ENCODE peak calls at places on chromosome 7, in nine cellular contexts. Y, Q, M, R, W, D, Z, B and O are unnamed samples.

GRCh38 chr7:6228865-6229264 is 43.6 kb downstream of the CYTH3 start:
- DNase-seq in Y (no peak), Q (no peak), M (no peak), R (no peak), W (no peak), D (no peak), Z (no peak), B (no peak), O (no peak)

GRCh38 chr7:87312215-87312865 is 33.1 kb upstream of the CROT start:
- DNase-seq in Y (peak), Q (peak), M (peak), R (peak), W (peak), D (peak), Z (peak), B (peak), O (peak)

GRCh38 chr7:82275342-82275741 is 168.2 kb downstream of the CACNA2D1 start:
- DNase-seq in Y (no peak), Q (no peak), M (no peak), R (peak), W (no peak), D (no peak), Z (no peak), B (no peak), O (no peak)

GRCh38 chr7:157613575-157614322 is 276.9 kb downstream of the DNAJB6 start:
- DNase-seq in Y (no peak), Q (no peak), M (no peak), R (no peak), W (no peak), D (no peak), Z (no peak), B (no peak), O (no peak)

GRCh38 chr7:140923358-140924006 is 1.2 kb downstream of the BRAF start:
- DNase-seq in Y (peak), Q (peak), M (no peak), R (peak), W (peak), D (peak), Z (no peak), B (no peak), O (peak)

GRCh38 chr7:149809215-149809614 is 29.0 kb upstream of the ZNF862 start:
- DNase-seq in Y (no peak), Q (no peak), M (no peak), R (no peak), W (no peak), D (no peak), Z (no peak), B (no peak), O (no peak)

GRCh38 chr7:122746948-122747347 is 44.2 kb upstream of the RNF148 start:
- DNase-seq in Y (no peak), Q (no peak), M (no peak), R (no peak), W (no peak), D (no peak), Z (no peak), B (no peak), O (no peak)

GRCh38 chr7:2417981-2418481 is 14.6 kb downstream of the CHST12 start:
- DNase-seq in Y (no peak), Q (no peak), M (no peak), R (no peak), W (peak), D (no peak), Z (no peak), B (peak), O (no peak)

GRCh38 chr7:103856929-103857328 is 132.5 kb downstream of the RELN start:
- DNase-seq in Y (no peak), Q (no peak), M (no peak), R (no peak), W (no peak), D (no peak), Z (no peak), B (no peak), O (no peak)

GRCh38 chr7:111312966-111313365 is 222.0 kb downstream of the LRRN3 start:
- DNase-seq in Y (no peak), Q (no peak), M (no peak), R (no peak), W (peak), D (no peak), Z (no peak), B (no peak), O (no peak)

GRCh38 chr7:157008-157310 is 35.4 kb upstream of the FAM20C start:
- DNase-seq in Y (no peak), Q (no peak), M (no peak), R (no peak), W (no peak), D (no peak), Z (no peak), B (no peak), O (no peak)

GRCh38 chr7:28815928-28816373 is 142.2 kb downstream of the TRIL start:
- DNase-seq in Y (no peak), Q (no peak), M (no peak), R (no peak), W (no peak), D (no peak), Z (no peak), B (no peak), O (no peak)

GRCh38 chr7:155594163-155594732 is 47.9 kb upstream of the CNPY1 start:
- DNase-seq in Y (no peak), Q (no peak), M (no peak), R (no peak), W (no peak), D (no peak), Z (no peak), B (no peak), O (no peak)

GRCh38 chr7:113086431-113086888 is at the start of gene GPR85:
- DNase-seq in Y (peak), Q (no peak), M (peak), R (peak), W (peak), D (no peak), Z (peak), B (no peak), O (peak)

GRCh38 chr7:34130558-34131285 is 225.4 kb downstream of the BMPER start:
- DNase-seq in Y (no peak), Q (no peak), M (no peak), R (no peak), W (no peak), D (no peak), Z (no peak), B (no peak), O (no peak)

GRCh38 chr7:154696556-154696955 is 306.4 kb downstream of the PAXIP1 start:
- DNase-seq in Y (no peak), Q (no peak), M (no peak), R (no peak), W (no peak), D (no peak), Z (no peak), B (no peak), O (no peak)

GRCh38 chr7:129502708-129503685 is 666 bp downstream of the SMKR1 start:
- DNase-seq in Y (no peak), Q (no peak), M (peak), R (peak), W (no peak), D (no peak), Z (peak), B (no peak), O (no peak)

GRCh38 chr7:27411145-27411544 is 168.5 kb downstream of the EVX1 start:
- DNase-seq in Y (no peak), Q (no peak), M (no peak), R (no peak), W (no peak), D (no peak), Z (no peak), B (no peak), O (no peak)

GRCh38 chr7:73706122-73707044 is 13.1 kb downstream of the STX1A start:
- DNase-seq in Y (peak), Q (no peak), M (no peak), R (no peak), W (no peak), D (peak), Z (no peak), B (peak), O (no peak)

GRCh38 chr7:73526892-73527821 is 5.1 kb upstream of the BAZ1B start:
- DNase-seq in Y (no peak), Q (no peak), M (no peak), R (peak), W (no peak), D (no peak), Z (no peak), B (no peak), O (no peak)

GRCh38 chr7:69781412-69781846 is 183.2 kb downstream of the AUTS2 start:
- DNase-seq in Y (no peak), Q (no peak), M (no peak), R (no peak), W (no peak), D (no peak), Z (no peak), B (no peak), O (no peak)

GRCh38 chr7:1961776-1962276 is 270.9 kb downstream of the MAD1L1 start:
- DNase-seq in Y (no peak), Q (no peak), M (no peak), R (no peak), W (peak), D (no peak), Z (no peak), B (peak), O (no peak)

GRCh38 chr7:78226059-78226658 is 427.6 kb downstream of the PHTF2 start:
- DNase-seq in Y (peak), Q (peak), M (peak), R (peak), W (peak), D (no peak), Z (peak), B (no peak), O (peak)

GRCh38 chr7:99255463-99255862 is 17.2 kb upstream of the MYH16 start:
- DNase-seq in Y (no peak), Q (no peak), M (no peak), R (no peak), W (no peak), D (no peak), Z (no peak), B (no peak), O (no peak)

GRCh38 chr7:8605227-8605626 is 171.8 kb downstream of the NXPH1 start:
- DNase-seq in Y (no peak), Q (no peak), M (no peak), R (no peak), W (no peak), D (no peak), Z (no peak), B (no peak), O (no peak)

GRCh38 chr7:29970158-29970557 is 19.4 kb downstream of the SCRN1 start:
- DNase-seq in Y (no peak), Q (no peak), M (no peak), R (no peak), W (no peak), D (peak), Z (no peak), B (no peak), O (no peak)

GRCh38 chr7:135508853-135509588 is 881 bp downstream of the CNOT4 start:
- DNase-seq in Y (peak), Q (peak), M (peak), R (no peak), W (peak), D (peak), Z (peak), B (no peak), O (peak)

GRCh38 chr7:132776105-132776504 is 199.8 kb upstream of the PLXNA4 start:
- DNase-seq in Y (no peak), Q (no peak), M (no peak), R (no peak), W (peak), D (no peak), Z (no peak), B (no peak), O (no peak)

GRCh38 chr7:150959739-150960734 is 18.1 kb downstream of the KCNH2 start:
- DNase-seq in Y (no peak), Q (no peak), M (peak), R (no peak), W (no peak), D (no peak), Z (no peak), B (no peak), O (no peak)

GRCh38 chr7:76254781-76255180 is 47.7 kb upstream of the HSPB1 start:
- DNase-seq in Y (no peak), Q (no peak), M (no peak), R (no peak), W (no peak), D (no peak), Z (no peak), B (no peak), O (no peak)

GRCh38 chr7:27606270-27607209 is 56.1 kb downstream of the HIBADH start:
- DNase-seq in Y (no peak), Q (no peak), M (no peak), R (peak), W (peak), D (peak), Z (no peak), B (no peak), O (no peak)

GRCh38 chr7:151876899-151877777 is at the start of gene PRKAG2:
- DNase-seq in Y (peak), Q (peak), M (peak), R (peak), W (no peak), D (peak), Z (peak), B (peak), O (no peak)

GRCh38 chr7:22859676-22860290 is 37.1 kb upstream of the TOMM7 start:
- DNase-seq in Y (no peak), Q (no peak), M (no peak), R (no peak), W (no peak), D (no peak), Z (no peak), B (no peak), O (no peak)

GRCh38 chr7:76267835-76268183 is 34.7 kb upstream of the HSPB1 start:
- DNase-seq in Y (no peak), Q (no peak), M (no peak), R (no peak), W (no peak), D (no peak), Z (no peak), B (no peak), O (no peak)

GRCh38 chr7:55055479-55055878 is 36.7 kb downstream of the EGFR start:
- DNase-seq in Y (no peak), Q (no peak), M (no peak), R (no peak), W (no peak), D (peak), Z (no peak), B (no peak), O (no peak)

GRCh38 chr7:138030679-138031351 is 28.9 kb upstream of the CREB3L2 start:
- DNase-seq in Y (no peak), Q (no peak), M (no peak), R (no peak), W (peak), D (no peak), Z (no peak), B (no peak), O (no peak)

GRCh38 chr7:100854146-100854895 is 1.8 kb downstream of the SLC12A9 start:
- DNase-seq in Y (no peak), Q (no peak), M (no peak), R (no peak), W (no peak), D (no peak), Z (no peak), B (no peak), O (no peak)

GRCh38 chr7:81210092-81211064 is 291.5 kb upstream of the SEMA3C start:
- DNase-seq in Y (no peak), Q (no peak), M (no peak), R (no peak), W (no peak), D (no peak), Z (no peak), B (no peak), O (no peak)

GRCh38 chr7:87212478-87212877 is 7.1 kb downstream of the TMEM243 start:
- DNase-seq in Y (no peak), Q (no peak), M (no peak), R (no peak), W (no peak), D (no peak), Z (no peak), B (no peak), O (no peak)